ENCODE peak calls at places on chromosomes 4 and X, in four cellular contexts. Q is GM23248, T is PC-9, C is GM23338. Z is an unnamed sample.

GRCh38 chr4:100872811-100873210 is 355.0 kb upstream of the EMCN start:
- DNase-seq in Q (no peak), T (no peak), C (no peak), Z (no peak)

GRCh38 chrX:23742174-23742692 is 843 bp downstream of the ACOT9 start:
- DNase-seq in Q (peak; percentile 83), T (peak; percentile 55), C (peak; percentile 50), Z (peak; percentile 10)

GRCh38 chrX:120144178-120144844 is 14.1 kb upstream of the RHOXF2 start:
- DNase-seq in Q (peak; percentile 4), T (no peak), C (peak; percentile 66), Z (no peak)

GRCh38 chr4:188934320-188934975 is 795.2 kb downstream of the TRIML1 start:
- DNase-seq in Q (peak; percentile 22), T (peak; percentile 12), C (no peak), Z (no peak)

GRCh38 chr4:172982151-172982590 is 186.4 kb upstream of the GALNT7 start:
- DNase-seq in Q (peak; percentile 65), T (peak; percentile 63), C (no peak), Z (peak; percentile 83)

GRCh38 chr4:2484993-2485392 is 16.1 kb downstream of the RNF4 start:
- DNase-seq in Q (peak; percentile 84), T (no peak), C (peak; percentile 21), Z (peak; percentile 83)

GRCh38 chrX:119685225-119686066 is 7.5 kb downstream of the SEPTIN6 start:
- DNase-seq in Q (peak; percentile 60), T (no peak), C (no peak), Z (peak; percentile 82)

GRCh38 chr4:148034821-148035220 is 302.9 kb downstream of the ARHGAP10 start:
- DNase-seq in Q (no peak), T (no peak), C (no peak), Z (no peak)

GRCh38 chrX:72475338-72475737 is 97.3 kb downstream of the HDAC8 start:
- DNase-seq in Q (no peak), T (peak; percentile 1), C (peak; percentile 13), Z (no peak)

GRCh38 chr4:53089940-53090729 is 228.0 kb downstream of the RASL11B start:
- DNase-seq in Q (peak; percentile 16), T (no peak), C (no peak), Z (no peak)

GRCh38 chr4:182880387-182881356 is 36.5 kb downstream of the DCTD start:
- DNase-seq in Q (no peak), T (no peak), C (no peak), Z (no peak)

GRCh38 chrX:9977642-9978041 is 10.5 kb downstream of the CLDN34 start:
- DNase-seq in Q (no peak), T (no peak), C (no peak), Z (no peak)

GRCh38 chr4:138049350-138049749 is 192.8 kb downstream of the SLC7A11 start:
- DNase-seq in Q (no peak), T (no peak), C (no peak), Z (no peak)

GRCh38 chrX:71301195-71301924 is at the start of gene ITGB1BP2:
- DNase-seq in Q (peak; percentile 36), T (no peak), C (peak; percentile 34), Z (no peak)

GRCh38 chr4:150002561-150002960 is 75.7 kb upstream of the DCLK2 start:
- DNase-seq in Q (no peak), T (no peak), C (no peak), Z (no peak)

GRCh38 chrX:72020788-72021187 is 110.1 kb downstream of the NHSL2 start:
- DNase-seq in Q (no peak), T (no peak), C (no peak), Z (peak; percentile 53)

GRCh38 chrX:71143508-71143907 is 1.1 kb upstream of the NLGN3 start:
- DNase-seq in Q (peak; percentile 45), T (no peak), C (no peak), Z (no peak)

GRCh38 chr4:948101-948935 is 16.1 kb downstream of the TMEM175 start:
- DNase-seq in Q (no peak), T (no peak), C (no peak), Z (no peak)

GRCh38 chrX:121244511-121244910 is 197.1 kb downstream of the GLUD2 start:
- DNase-seq in Q (no peak), T (no peak), C (no peak), Z (no peak)

GRCh38 chr4:6918345-6918744 is 8.7 kb downstream of the TBC1D14 start:
- DNase-seq in Q (no peak), T (no peak), C (no peak), Z (no peak)

GRCh38 chrX:7155163-7155562 is 7.2 kb upstream of the PUDP start:
- DNase-seq in Q (no peak), T (no peak), C (no peak), Z (no peak)

GRCh38 chr4:48960988-48961635 is 25.0 kb upstream of the CWH43 start:
- DNase-seq in Q (no peak), T (no peak), C (no peak), Z (no peak)

GRCh38 chr4:76850010-76850441 is 47.9 kb downstream of the SOWAHB start:
- DNase-seq in Q (peak; percentile 81), T (peak; percentile 50), C (no peak), Z (no peak)

GRCh38 chrX:108186811-108187210 is 95.2 kb downstream of the ATG4A start:
- DNase-seq in Q (peak; percentile 55), T (peak; percentile 41), C (no peak), Z (no peak)

GRCh38 chr4:183173580-183174526 is 74.8 kb downstream of the WWC2 start:
- DNase-seq in Q (peak; percentile 64), T (no peak), C (peak; percentile 68), Z (no peak)

GRCh38 chrX:10175317-10175871 is 18.6 kb downstream of the CLCN4 start:
- DNase-seq in Q (peak; percentile 74), T (no peak), C (no peak), Z (no peak)

GRCh38 chr4:88812420-88812819 is 114.8 kb upstream of the NAP1L5 start:
- DNase-seq in Q (no peak), T (no peak), C (no peak), Z (no peak)

DNA sequence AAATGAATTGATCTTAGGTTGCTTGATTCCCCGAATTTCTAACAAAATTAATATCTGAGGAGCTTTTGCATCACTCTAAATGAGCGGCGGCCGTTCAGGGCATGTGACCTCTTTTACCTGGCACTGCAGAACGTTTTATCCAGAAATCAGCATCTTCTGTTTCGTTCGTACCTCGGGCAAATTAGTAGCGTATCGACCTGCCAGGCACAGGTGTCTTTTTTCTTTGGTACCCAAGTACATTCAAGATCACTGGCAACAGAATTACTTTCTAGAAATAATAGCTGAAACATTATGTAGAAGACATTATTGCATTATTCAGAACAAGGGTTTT is 926 bp downstream of the KLHL2 start:
- DNase-seq in Q (no peak), T (no peak), C (no peak), Z (no peak)
- H2AFZ ChIP-seq in Q (peak overlapping the region; percentile 88), T (peak overlapping the region; percentile 75), C (peak overlapping the region; percentile 87), Z (peak overlapping the region; percentile 81)

GRCh38 chr4:39730067-39730466 is 32.1 kb downstream of the UBE2K start:
- DNase-seq in Q (peak; percentile 42), T (no peak), C (no peak), Z (no peak)
- H3K36me3 ChIP-seq in Q (no peaks in the 10 kb centered on the region), T (peaks cover 4% of the 10 kb centered on the region), C (no peaks in the 10 kb centered on the region), Z (no peaks in the 10 kb centered on the region)

GRCh38 chr4:153140294-153140693 is 63.9 kb upstream of the TRIM2 start:
- DNase-seq in Q (peak; percentile 54), T (no peak), C (no peak), Z (no peak)
- H3F3A ChIP-seq in Q (peaks cover 29% of the 10 kb centered on the region), T (peaks cover 19% of the 10 kb centered on the region), C (no peaks in the 10 kb centered on the region), Z (no peaks in the 10 kb centered on the region)

DNA sequence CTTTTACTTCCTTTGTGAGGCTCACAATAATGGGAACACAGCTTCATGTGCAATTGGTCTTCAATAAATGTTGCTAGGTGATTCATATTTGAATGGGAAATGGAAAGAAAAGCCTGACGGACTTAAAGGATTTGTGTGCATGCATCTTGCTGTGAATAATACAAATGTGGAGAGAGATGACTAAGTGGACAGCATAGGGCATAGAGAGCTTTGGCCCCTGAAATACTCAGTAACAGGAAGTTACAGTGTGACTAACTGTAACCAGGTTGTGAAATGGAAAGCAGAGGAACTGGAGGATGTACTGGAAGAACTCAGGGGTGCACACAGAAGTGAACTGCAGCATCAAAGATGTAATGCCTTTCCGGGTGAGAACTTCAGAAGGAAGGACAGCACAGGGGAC is 206.7 kb downstream of the MGST2 start:
- DNase-seq in Q (peak; percentile 97), T (peak; percentile 15), C (no peak), Z (no peak)
- H2AFZ ChIP-seq in Q (no peak overlapping the region), T (no peak overlapping the region), C (no peak overlapping the region), Z (no peak overlapping the region)

GRCh38 chrX:131577433-131577832 is 33.6 kb downstream of the OR13H1 start:
- DNase-seq in Q (no peak), T (no peak), C (no peak), Z (no peak)

GRCh38 chrX:131577999-131578734 is 34.3 kb downstream of the OR13H1 start:
- DNase-seq in Q (no peak), T (no peak), C (peak; percentile 7), Z (no peak)

GRCh38 chrX:131571348-131571747 is 27.5 kb downstream of the OR13H1 start:
- DNase-seq in Q (no peak), T (no peak), C (no peak), Z (no peak)

GRCh38 chrX:131572372-131573014 is 28.6 kb downstream of the OR13H1 start:
- DNase-seq in Q (no peak), T (no peak), C (no peak), Z (no peak)
- H3K36me3 ChIP-seq in Q (no peaks in the 10 kb centered on the region), T (no peaks in the 10 kb centered on the region), C (no peaks in the 10 kb centered on the region), Z (no peaks in the 10 kb centered on the region)

GRCh38 chr4:38760915-38761314 is 21.9 kb downstream of the TLR10 start:
- DNase-seq in Q (no peak), T (no peak), C (no peak), Z (no peak)
- H3F3A ChIP-seq in Q (no peaks in the 10 kb centered on the region), T (no peaks in the 10 kb centered on the region), C (no peaks in the 10 kb centered on the region), Z (no peaks in the 10 kb centered on the region)

GRCh38 chrX:136143714-136144113 is 3.6 kb upstream of the FHL1 start:
- DNase-seq in Q (no peak), T (no peak), C (no peak), Z (peak; percentile 19)

GRCh38 chrX:136147966-136148365 is 633 bp downstream of the FHL1 start:
- DNase-seq in Q (no peak), T (no peak), C (peak; percentile 39), Z (no peak)

GRCh38 chrX:136148391-136148790 is 1.1 kb downstream of the FHL1 start:
- DNase-seq in Q (no peak), T (no peak), C (peak; percentile 17), Z (no peak)

GRCh38 chrX:136147320-136147901 is at the start of gene FHL1:
- DNase-seq in Q (peak; percentile 49), T (no peak), C (peak; percentile 56), Z (peak; percentile 47)

GRCh38 chrX:136146614-136147319 is 566 bp upstream of the FHL1 start:
- DNase-seq in Q (peak; percentile 25), T (no peak), C (peak; percentile 33), Z (peak; percentile 47)
- H2AFZ ChIP-seq in Q (peak overlapping the region; percentile 81), T (no peak overlapping the region), C (peak overlapping the region; percentile 85), Z (peak overlapping the region; percentile 47)

GRCh38 chrX:149961572-149961971 is 23.3 kb upstream of the EOLA2 start:
- DNase-seq in Q (no peak), T (no peak), C (no peak), Z (no peak)
- H3K36me3 ChIP-seq in Q (no peaks in the 10 kb centered on the region), T (peaks cover 4% of the 10 kb centered on the region), C (no peaks in the 10 kb centered on the region), Z (no peaks in the 10 kb centered on the region)

DNA sequence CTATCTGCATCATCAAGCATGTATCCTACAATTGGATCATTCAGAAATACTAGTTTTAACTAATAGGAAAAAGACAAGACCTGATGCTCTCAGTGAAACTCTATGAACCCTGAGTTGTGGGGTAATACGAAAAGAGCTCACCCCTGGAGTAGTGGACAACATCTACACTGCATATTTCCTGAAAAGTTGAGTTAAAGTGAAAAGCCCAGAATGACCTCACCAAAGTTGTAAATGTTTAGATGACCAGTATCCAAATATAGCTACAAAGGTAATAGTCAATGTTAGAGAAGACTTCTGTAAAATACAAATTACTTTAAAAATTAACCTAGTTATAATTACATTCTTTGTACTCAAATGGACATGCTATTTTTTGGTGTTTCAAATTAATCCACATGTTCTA is 52.8 kb upstream of the SRPX start:
- DNase-seq in Q (no peak), T (no peak), C (no peak), Z (no peak)
- H3F3A ChIP-seq in Q (peaks cover 29% of the 10 kb centered on the region), T (no peaks in the 10 kb centered on the region), C (no peaks in the 10 kb centered on the region), Z (no peaks in the 10 kb centered on the region)